ENCODE peak calls at places on chromosome 5, in ten cellular contexts. One of them, this sample, is unnamed.

GRCh38 chr5:168734657-168735344 is 155.6 kb upstream of the PANK3 start:
- DNase-seq in tibial nerve: peak
- DNase-seq in neural progenitor cell: no peak
- DNase-seq in fibroblast of pulmonary artery: peak
- DNase-seq in AG09309: no peak
- DNase-seq in astrocyte of the spinal cord: no peak
- DNase-seq in GM10248: no peak
- DNase-seq in keratinocyte: no peak
- DNase-seq in hepatocyte: no peak
- DNase-seq in neural crest cell: no peak
- DNase-seq in this sample: peak

GRCh38 chr5:61182449-61182848 is 20.2 kb upstream of the SMIM15 start:
- DNase-seq in tibial nerve: no peak
- DNase-seq in neural progenitor cell: no peak
- DNase-seq in fibroblast of pulmonary artery: peak
- DNase-seq in AG09309: no peak
- DNase-seq in astrocyte of the spinal cord: no peak
- DNase-seq in GM10248: no peak
- DNase-seq in keratinocyte: no peak
- DNase-seq in hepatocyte: no peak
- DNase-seq in neural crest cell: no peak
- DNase-seq in this sample: no peak

GRCh38 chr5:79577693-79578092 is 34.5 kb upstream of the TENT2 start:
- DNase-seq in tibial nerve: no peak
- DNase-seq in neural progenitor cell: no peak
- DNase-seq in fibroblast of pulmonary artery: no peak
- DNase-seq in AG09309: no peak
- DNase-seq in astrocyte of the spinal cord: no peak
- DNase-seq in GM10248: no peak
- DNase-seq in keratinocyte: no peak
- DNase-seq in hepatocyte: no peak
- DNase-seq in neural crest cell: no peak
- DNase-seq in this sample: no peak

GRCh38 chr5:72369301-72370079 is 49.3 kb downstream of the PTCD2 start:
- DNase-seq in tibial nerve: no peak
- DNase-seq in neural progenitor cell: no peak
- DNase-seq in fibroblast of pulmonary artery: no peak
- DNase-seq in AG09309: no peak
- DNase-seq in astrocyte of the spinal cord: no peak
- DNase-seq in GM10248: no peak
- DNase-seq in keratinocyte: no peak
- DNase-seq in hepatocyte: no peak
- DNase-seq in neural crest cell: no peak
- DNase-seq in this sample: no peak

GRCh38 chr5:164358531-164359259 is 853.3 kb downstream of the MAT2B start:
- DNase-seq in tibial nerve: no peak
- DNase-seq in neural progenitor cell: no peak
- DNase-seq in fibroblast of pulmonary artery: peak
- DNase-seq in AG09309: no peak
- DNase-seq in astrocyte of the spinal cord: peak
- DNase-seq in GM10248: no peak
- DNase-seq in keratinocyte: no peak
- DNase-seq in hepatocyte: peak
- DNase-seq in neural crest cell: no peak
- DNase-seq in this sample: no peak

GRCh38 chr5:95723632-95724369 is 7.3 kb upstream of the RHOBTB3 start:
- DNase-seq in tibial nerve: no peak
- DNase-seq in neural progenitor cell: no peak
- DNase-seq in fibroblast of pulmonary artery: peak
- DNase-seq in AG09309: no peak
- DNase-seq in astrocyte of the spinal cord: no peak
- DNase-seq in GM10248: no peak
- DNase-seq in keratinocyte: no peak
- DNase-seq in hepatocyte: no peak
- DNase-seq in neural crest cell: no peak
- DNase-seq in this sample: no peak

GRCh38 chr5:135029468-135030122 is 4.4 kb downstream of the PITX1 start:
- DNase-seq in tibial nerve: no peak
- DNase-seq in neural progenitor cell: no peak
- DNase-seq in fibroblast of pulmonary artery: peak
- DNase-seq in AG09309: no peak
- DNase-seq in astrocyte of the spinal cord: peak
- DNase-seq in GM10248: no peak
- DNase-seq in keratinocyte: no peak
- DNase-seq in hepatocyte: no peak
- DNase-seq in neural crest cell: no peak
- DNase-seq in this sample: no peak

GRCh38 chr5:88480245-88480644 is 211.6 kb upstream of the TMEM161B start:
- DNase-seq in tibial nerve: no peak
- DNase-seq in neural progenitor cell: no peak
- DNase-seq in fibroblast of pulmonary artery: no peak
- DNase-seq in AG09309: no peak
- DNase-seq in astrocyte of the spinal cord: peak
- DNase-seq in GM10248: no peak
- DNase-seq in keratinocyte: no peak
- DNase-seq in hepatocyte: no peak
- DNase-seq in neural crest cell: no peak
- DNase-seq in this sample: no peak

GRCh38 chr5:138467711-138468132 is 2.4 kb downstream of the EGR1 start:
- DNase-seq in tibial nerve: no peak
- DNase-seq in neural progenitor cell: no peak
- DNase-seq in fibroblast of pulmonary artery: no peak
- DNase-seq in AG09309: peak
- DNase-seq in astrocyte of the spinal cord: no peak
- DNase-seq in GM10248: no peak
- DNase-seq in keratinocyte: no peak
- DNase-seq in hepatocyte: peak
- DNase-seq in neural crest cell: no peak
- DNase-seq in this sample: no peak

GRCh38 chr5:142551242-142552067 is 134.4 kb downstream of the FGF1 start:
- DNase-seq in tibial nerve: no peak
- DNase-seq in neural progenitor cell: peak
- DNase-seq in fibroblast of pulmonary artery: peak
- DNase-seq in AG09309: no peak
- DNase-seq in astrocyte of the spinal cord: no peak
- DNase-seq in GM10248: no peak
- DNase-seq in keratinocyte: no peak
- DNase-seq in hepatocyte: peak
- DNase-seq in neural crest cell: peak
- DNase-seq in this sample: no peak

GRCh38 chr5:71782393-71782770 is 63.3 kb downstream of the CARTPT start:
- DNase-seq in tibial nerve: no peak
- DNase-seq in neural progenitor cell: no peak
- DNase-seq in fibroblast of pulmonary artery: no peak
- DNase-seq in AG09309: no peak
- DNase-seq in astrocyte of the spinal cord: no peak
- DNase-seq in GM10248: no peak
- DNase-seq in keratinocyte: no peak
- DNase-seq in hepatocyte: no peak
- DNase-seq in neural crest cell: no peak
- DNase-seq in this sample: no peak

GRCh38 chr5:168268949-168269943 is 22.2 kb upstream of the WWC1 start:
- DNase-seq in tibial nerve: peak
- DNase-seq in neural progenitor cell: peak
- DNase-seq in fibroblast of pulmonary artery: peak
- DNase-seq in AG09309: peak
- DNase-seq in astrocyte of the spinal cord: peak
- DNase-seq in GM10248: peak
- DNase-seq in keratinocyte: peak
- DNase-seq in hepatocyte: peak
- DNase-seq in neural crest cell: peak
- DNase-seq in this sample: peak

GRCh38 chr5:147450596-147450995 is 59.3 kb downstream of the DPYSL3 start:
- DNase-seq in tibial nerve: no peak
- DNase-seq in neural progenitor cell: peak
- DNase-seq in fibroblast of pulmonary artery: no peak
- DNase-seq in AG09309: no peak
- DNase-seq in astrocyte of the spinal cord: no peak
- DNase-seq in GM10248: no peak
- DNase-seq in keratinocyte: no peak
- DNase-seq in hepatocyte: no peak
- DNase-seq in neural crest cell: no peak
- DNase-seq in this sample: no peak
- TF ChIP-seq CTCF in tibial nerve: no peak
- TF ChIP-seq CTCF in neural progenitor cell: peak
- TF ChIP-seq CTCF in fibroblast of pulmonary artery: no peak
- TF ChIP-seq CTCF in AG09309: no peak
- TF ChIP-seq CTCF in astrocyte of the spinal cord: peak
- TF ChIP-seq CTCF in GM10248: no peak
- TF ChIP-seq CTCF in keratinocyte: no peak
- TF ChIP-seq CTCF in hepatocyte: no peak
- TF ChIP-seq CTCF in neural crest cell: no peak
- TF ChIP-seq CTCF in this sample: no peak

GRCh38 chr5:146390469-146390868 is 51.8 kb downstream of the POU4F3 start:
- DNase-seq in tibial nerve: no peak
- DNase-seq in neural progenitor cell: peak
- DNase-seq in fibroblast of pulmonary artery: no peak
- DNase-seq in AG09309: no peak
- DNase-seq in astrocyte of the spinal cord: no peak
- DNase-seq in GM10248: no peak
- DNase-seq in keratinocyte: no peak
- DNase-seq in hepatocyte: no peak
- DNase-seq in neural crest cell: no peak
- DNase-seq in this sample: peak
- TF ChIP-seq CTCF in tibial nerve: no peak
- TF ChIP-seq CTCF in neural progenitor cell: peak
- TF ChIP-seq CTCF in fibroblast of pulmonary artery: peak
- TF ChIP-seq CTCF in AG09309: peak
- TF ChIP-seq CTCF in astrocyte of the spinal cord: peak
- TF ChIP-seq CTCF in GM10248: peak
- TF ChIP-seq CTCF in keratinocyte: peak
- TF ChIP-seq CTCF in hepatocyte: peak
- TF ChIP-seq CTCF in neural crest cell: no peak
- TF ChIP-seq CTCF in this sample: no peak

DNA sequence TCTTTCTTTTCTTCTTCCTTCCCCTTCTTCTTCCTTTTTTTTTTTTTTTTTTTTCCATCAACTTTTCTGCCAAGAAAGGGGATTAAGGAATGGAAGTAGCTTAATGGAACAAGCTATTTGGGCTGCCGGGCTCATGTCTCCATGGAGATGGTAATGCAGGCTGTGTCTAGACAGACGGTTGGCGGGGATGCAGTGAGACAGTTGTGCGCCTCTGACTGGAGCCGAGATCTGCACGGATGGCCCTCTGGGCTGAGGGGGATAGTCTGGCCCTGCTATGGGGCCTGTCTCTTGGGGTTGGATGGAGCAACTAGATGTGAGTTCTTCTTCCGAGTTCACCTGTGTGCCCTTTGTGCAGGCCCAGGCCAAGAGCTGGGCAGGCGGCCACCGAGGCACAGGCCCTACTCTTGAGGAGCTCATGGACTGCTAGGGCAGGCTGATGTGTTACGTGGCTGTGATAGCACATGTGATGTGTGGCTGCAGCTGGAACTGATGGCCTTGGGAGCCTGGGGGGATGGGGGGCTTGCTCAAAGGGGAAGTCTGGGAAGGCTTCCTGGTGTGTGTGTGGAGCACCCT is 45.6 kb downstream of the NSG2 start:
- DNase-seq in tibial nerve: no peak
- DNase-seq in neural progenitor cell: peak
- DNase-seq in fibroblast of pulmonary artery: no peak
- DNase-seq in AG09309: no peak
- DNase-seq in astrocyte of the spinal cord: no peak
- DNase-seq in GM10248: no peak
- DNase-seq in keratinocyte: no peak
- DNase-seq in hepatocyte: peak
- DNase-seq in neural crest cell: no peak
- DNase-seq in this sample: no peak
- TF ChIP-seq CTCF in tibial nerve: no peak
- TF ChIP-seq CTCF in neural progenitor cell: no peak
- TF ChIP-seq CTCF in fibroblast of pulmonary artery: no peak
- TF ChIP-seq CTCF in AG09309: no peak
- TF ChIP-seq CTCF in astrocyte of the spinal cord: no peak
- TF ChIP-seq CTCF in GM10248: no peak
- TF ChIP-seq CTCF in keratinocyte: no peak
- TF ChIP-seq CTCF in hepatocyte: no peak
- TF ChIP-seq CTCF in neural crest cell: no peak
- TF ChIP-seq CTCF in this sample: no peak

GRCh38 chr5:39423331-39423751 is 1.4 kb downstream of the DAB2 start:
- DNase-seq in tibial nerve: peak
- DNase-seq in neural progenitor cell: peak
- DNase-seq in fibroblast of pulmonary artery: no peak
- DNase-seq in AG09309: no peak
- DNase-seq in astrocyte of the spinal cord: no peak
- DNase-seq in GM10248: no peak
- DNase-seq in keratinocyte: no peak
- DNase-seq in hepatocyte: no peak
- DNase-seq in neural crest cell: no peak
- DNase-seq in this sample: no peak

GRCh38 chr5:39427225-39427624 is 2.4 kb upstream of the DAB2 start:
- DNase-seq in tibial nerve: no peak
- DNase-seq in neural progenitor cell: peak
- DNase-seq in fibroblast of pulmonary artery: peak
- DNase-seq in AG09309: no peak
- DNase-seq in astrocyte of the spinal cord: peak
- DNase-seq in GM10248: no peak
- DNase-seq in keratinocyte: no peak
- DNase-seq in hepatocyte: peak
- DNase-seq in neural crest cell: no peak
- DNase-seq in this sample: no peak

GRCh38 chr5:39422886-39423285 is 1.9 kb downstream of the DAB2 start:
- DNase-seq in tibial nerve: no peak
- DNase-seq in neural progenitor cell: no peak
- DNase-seq in fibroblast of pulmonary artery: no peak
- DNase-seq in AG09309: no peak
- DNase-seq in astrocyte of the spinal cord: no peak
- DNase-seq in GM10248: no peak
- DNase-seq in keratinocyte: no peak
- DNase-seq in hepatocyte: no peak
- DNase-seq in neural crest cell: no peak
- DNase-seq in this sample: no peak

GRCh38 chr5:39426136-39426535 is 1.4 kb upstream of the DAB2 start:
- DNase-seq in tibial nerve: no peak
- DNase-seq in neural progenitor cell: no peak
- DNase-seq in fibroblast of pulmonary artery: no peak
- DNase-seq in AG09309: no peak
- DNase-seq in astrocyte of the spinal cord: no peak
- DNase-seq in GM10248: no peak
- DNase-seq in keratinocyte: no peak
- DNase-seq in hepatocyte: no peak
- DNase-seq in neural crest cell: no peak
- DNase-seq in this sample: no peak

DNA sequence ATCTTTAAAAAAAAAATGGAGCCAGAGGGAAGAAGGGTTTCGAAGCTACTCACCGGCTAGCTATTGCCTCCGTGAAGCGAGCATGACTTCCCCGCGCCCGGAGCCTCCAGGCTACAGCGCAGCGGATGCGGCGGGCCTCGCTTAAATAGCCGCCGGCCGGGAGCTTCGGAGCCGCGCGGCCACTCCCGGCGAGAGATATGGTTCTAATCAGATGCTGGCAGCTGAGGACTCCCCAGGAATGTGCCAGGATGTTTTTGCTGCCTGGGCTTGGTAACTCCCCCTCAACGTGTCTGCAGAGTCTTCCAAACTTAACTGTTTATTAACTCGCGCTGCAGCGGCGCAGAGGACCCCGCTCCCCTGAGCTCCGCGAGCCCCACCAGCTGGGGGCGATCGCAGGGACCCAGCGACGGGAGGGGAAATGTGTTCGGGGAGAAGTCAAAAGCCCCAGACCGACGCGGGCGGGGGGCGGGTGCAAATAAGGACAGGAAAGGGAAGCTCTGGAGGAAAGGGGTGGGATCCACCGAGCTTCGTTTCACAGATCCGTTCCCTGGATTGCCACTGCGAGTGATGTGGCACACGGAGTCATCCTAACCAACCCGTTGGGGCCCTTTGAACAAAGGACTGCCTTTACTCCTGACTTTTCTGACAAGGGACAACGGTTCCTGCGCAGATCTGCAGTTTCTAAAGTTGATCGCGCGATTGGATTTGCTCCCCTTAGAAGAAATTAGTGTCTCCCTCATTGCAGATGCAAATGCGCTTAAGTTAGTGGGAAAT is at the start of gene DAB2:
- DNase-seq in tibial nerve: peak
- DNase-seq in neural progenitor cell: peak
- DNase-seq in fibroblast of pulmonary artery: peak
- DNase-seq in AG09309: peak
- DNase-seq in astrocyte of the spinal cord: peak
- DNase-seq in GM10248: peak
- DNase-seq in keratinocyte: peak
- DNase-seq in hepatocyte: peak
- DNase-seq in neural crest cell: peak
- DNase-seq in this sample: peak
- TF ChIP-seq CTCF in tibial nerve: peak
- TF ChIP-seq CTCF in neural progenitor cell: peak
- TF ChIP-seq CTCF in fibroblast of pulmonary artery: peak
- TF ChIP-seq CTCF in AG09309: peak
- TF ChIP-seq CTCF in astrocyte of the spinal cord: peak
- TF ChIP-seq CTCF in GM10248: peak
- TF ChIP-seq CTCF in keratinocyte: peak
- TF ChIP-seq CTCF in hepatocyte: peak
- TF ChIP-seq CTCF in neural crest cell: peak
- TF ChIP-seq CTCF in this sample: peak

This sample was measured in activated CD8-positive, alpha-beta T cell treated with anti-CD3 and anti-CD28 coated beads for 36 hours.